ENCODE peak calls at places on chromosome 9, in six cellular contexts. Q, E, I, D, T and R are unnamed samples.
A peak's percentile ranks its signal among the peaks of the same experiment; 100 is the strongest.

GRCh38 chr9:70389642-70390266 is 24.7 kb downstream of the KLF9 start:
- DNase-seq in Q (no peak), E (no peak), I (no peak), D (peak; percentile 26), T (no peak), R (no peak)

GRCh38 chr9:6564370-6564769 is 81.2 kb downstream of the GLDC start:
- DNase-seq in Q (no peak), E (no peak), I (no peak), D (no peak), T (no peak), R (peak; percentile 31)

GRCh38 chr9:38018230-38018963 is 50.6 kb downstream of the SHB start:
- DNase-seq in Q (no peak), E (no peak), I (peak; percentile 64), D (no peak), T (no peak), R (no peak)

GRCh38 chr9:76136986-76137385 is 246.5 kb downstream of the PCSK5 start:
- DNase-seq in Q (no peak), E (no peak), I (peak; percentile 13), D (no peak), T (no peak), R (no peak)

GRCh38 chr9:93010696-93011095 is 47.8 kb upstream of the SUSD3 start:
- DNase-seq in Q (no peak), E (no peak), I (peak; percentile 31), D (peak; percentile 26), T (no peak), R (no peak)

GRCh38 chr9:93254806-93255519 is 71.0 kb downstream of the WNK2 start:
- DNase-seq in Q (no peak), E (no peak), I (no peak), D (no peak), T (no peak), R (no peak)

GRCh38 chr9:26723486-26723885 is 169.1 kb downstream of the CAAP1 start:
- DNase-seq in Q (no peak), E (peak; percentile 6), I (peak; percentile 20), D (peak; percentile 83), T (no peak), R (no peak)

GRCh38 chr9:121333950-121334773 is 35.9 kb downstream of the STOM start:
- DNase-seq in Q (no peak), E (no peak), I (no peak), D (no peak), T (no peak), R (no peak)

GRCh38 chr9:124695280-124695890 is 75.7 kb downstream of the NR6A1 start:
- DNase-seq in Q (no peak), E (no peak), I (no peak), D (peak; percentile 15), T (no peak), R (no peak)

DNA sequence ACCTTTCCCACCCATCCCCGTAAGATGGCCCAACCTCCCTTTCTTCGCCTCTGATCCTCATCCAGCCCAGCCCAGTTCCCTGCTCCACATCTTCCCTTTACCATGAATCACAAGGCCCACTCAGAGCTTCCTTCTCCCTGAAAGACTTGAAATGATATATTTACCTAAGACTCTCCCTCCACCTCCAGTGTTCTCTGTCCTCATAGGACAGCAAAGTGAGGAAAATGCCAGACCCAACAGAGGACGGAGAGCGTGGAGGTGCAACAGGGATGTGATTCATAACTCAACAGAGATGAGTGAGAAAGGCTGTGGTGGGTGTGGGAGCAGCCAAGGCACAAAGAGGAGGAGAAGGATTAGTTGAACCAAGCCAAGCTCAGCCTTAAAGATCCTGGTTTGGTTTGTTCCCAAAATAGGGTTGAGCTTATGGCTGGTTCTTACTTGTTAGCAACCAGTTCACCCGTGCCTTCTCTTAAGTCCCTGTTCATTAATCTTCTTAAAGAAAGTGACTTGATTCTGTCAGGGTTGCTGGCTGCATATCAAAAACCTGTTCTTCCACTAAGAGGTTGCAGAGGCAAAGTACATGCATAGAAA is 183.2 kb downstream of the ACTL7B start:
- DNase-seq in Q (no peak), E (no peak), I (no peak), D (no peak), T (no peak), R (no peak)
- H3K27me3 ChIP-seq in Q (no peaks in the 10 kb centered on the region), E (no peaks in the 10 kb centered on the region), I (peaks cover 1% of the 10 kb centered on the region), D (no peaks in the 10 kb centered on the region), T (no peaks in the 10 kb centered on the region), R (no peaks in the 10 kb centered on the region)

DNA sequence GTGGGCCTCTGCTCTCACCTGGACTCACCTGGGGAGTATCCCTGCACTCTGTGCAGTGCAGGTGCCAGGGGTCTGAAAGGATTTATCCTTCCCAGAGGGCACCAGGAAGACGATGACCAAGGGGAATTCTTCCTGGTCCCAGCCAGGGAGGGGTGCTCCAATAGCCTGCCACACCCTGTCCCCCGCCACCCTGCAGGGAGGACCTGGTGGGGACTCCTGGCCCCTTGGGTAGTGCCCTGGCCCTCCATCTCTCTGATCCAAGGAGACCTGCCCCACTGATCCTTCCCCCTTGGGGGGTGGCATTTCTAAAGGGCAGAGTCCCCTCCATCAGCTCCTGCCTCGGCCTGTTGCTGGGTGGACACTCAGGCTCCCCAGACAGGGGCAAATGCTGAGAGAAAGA is 70.7 kb downstream of the NTNG2 start:
- DNase-seq in Q (no peak), E (no peak), I (no peak), D (no peak), T (no peak), R (no peak)
- H3K27me3 ChIP-seq in Q (peaks cover 9% of the 10 kb centered on the region), E (no peaks in the 10 kb centered on the region), I (peaks cover 5% of the 10 kb centered on the region), D (peaks cover 11% of the 10 kb centered on the region), T (no peaks in the 10 kb centered on the region), R (no peaks in the 10 kb centered on the region)

GRCh38 chr9:134647359-134648115 is 5.9 kb downstream of the COL5A1 start:
- DNase-seq in Q (no peak), E (no peak), I (no peak), D (no peak), T (no peak), R (no peak)

GRCh38 chr9:134643306-134643705 is 1.7 kb downstream of the COL5A1 start:
- DNase-seq in Q (no peak), E (no peak), I (no peak), D (peak; percentile 42), T (no peak), R (no peak)

GRCh38 chr9:134644715-134645606 is 3.4 kb downstream of the COL5A1 start:
- DNase-seq in Q (peak; percentile 47), E (peak; percentile 69), I (no peak), D (peak; percentile 48), T (no peak), R (peak; percentile 93)

GRCh38 chr9:134648701-134649525 is 7.3 kb downstream of the COL5A1 start:
- DNase-seq in Q (no peak), E (no peak), I (no peak), D (no peak), T (no peak), R (no peak)

GRCh38 chr9:134645607-134646365 is 4.2 kb downstream of the COL5A1 start:
- DNase-seq in Q (no peak), E (no peak), I (no peak), D (no peak), T (no peak), R (no peak)
- H3K27me3 ChIP-seq in Q (peaks cover 29% of the 10 kb centered on the region), E (peaks cover 6% of the 10 kb centered on the region), I (peaks cover 11% of the 10 kb centered on the region), D (peaks cover 23% of the 10 kb centered on the region), T (peaks cover 12% of the 10 kb centered on the region), R (no peaks in the 10 kb centered on the region)

GRCh38 chr9:134048582-134048968 is 19.3 kb downstream of the BRD3 start:
- DNase-seq in Q (no peak), E (no peak), I (no peak), D (no peak), T (no peak), R (no peak)

GRCh38 chr9:134049772-134050588 is 17.8 kb downstream of the BRD3 start:
- DNase-seq in Q (no peak), E (no peak), I (no peak), D (no peak), T (no peak), R (no peak)

GRCh38 chr9:134046894-134047681 is 20.7 kb downstream of the BRD3 start:
- DNase-seq in Q (peak; percentile 64), E (no peak), I (no peak), D (no peak), T (no peak), R (no peak)

GRCh38 chr9:134049236-134049635 is 18.6 kb downstream of the BRD3 start:
- DNase-seq in Q (peak; percentile 84), E (peak; percentile 73), I (no peak), D (no peak), T (no peak), R (no peak)

DNA sequence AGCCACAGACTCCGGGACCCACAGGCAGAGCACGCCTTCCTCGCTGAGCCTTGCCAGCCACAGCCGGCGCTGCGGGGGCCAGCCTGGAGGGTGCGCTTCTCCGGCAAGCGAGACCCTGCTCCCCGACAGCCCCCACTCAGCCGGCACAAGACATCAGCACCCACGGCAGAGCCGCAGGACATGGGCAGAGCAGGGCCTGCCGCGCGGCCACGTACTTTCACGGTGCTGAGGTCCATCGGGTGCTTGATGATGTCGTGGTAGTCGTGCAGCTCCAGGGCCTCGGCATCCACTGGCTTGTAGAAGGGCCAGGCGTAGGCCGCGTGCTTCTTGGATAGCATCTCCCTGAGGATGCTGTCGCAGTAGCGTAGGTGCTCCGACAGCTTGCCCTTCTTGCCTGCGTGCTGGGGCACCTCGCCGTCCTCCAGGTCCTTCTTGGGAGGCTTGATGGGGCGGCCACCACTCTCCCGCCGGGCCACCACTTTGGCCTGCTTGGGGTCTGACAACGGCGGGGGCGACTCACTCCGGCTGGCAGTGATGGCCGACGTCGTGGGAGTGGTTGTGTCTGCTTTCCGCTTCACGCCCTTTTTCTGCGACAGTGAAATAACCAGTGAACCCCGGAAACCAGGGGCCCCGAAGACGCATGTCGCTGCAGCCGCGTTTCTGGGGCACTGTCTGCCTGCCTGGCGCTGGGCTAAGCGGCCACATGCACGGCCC is 19.8 kb downstream of the BRD3 start:
- DNase-seq in Q (no peak), E (no peak), I (no peak), D (no peak), T (no peak), R (no peak)
- H3K27me3 ChIP-seq in Q (no peaks in the 10 kb centered on the region), E (no peaks in the 10 kb centered on the region), I (no peaks in the 10 kb centered on the region), D (no peaks in the 10 kb centered on the region), T (no peaks in the 10 kb centered on the region), R (no peaks in the 10 kb centered on the region)

DNA sequence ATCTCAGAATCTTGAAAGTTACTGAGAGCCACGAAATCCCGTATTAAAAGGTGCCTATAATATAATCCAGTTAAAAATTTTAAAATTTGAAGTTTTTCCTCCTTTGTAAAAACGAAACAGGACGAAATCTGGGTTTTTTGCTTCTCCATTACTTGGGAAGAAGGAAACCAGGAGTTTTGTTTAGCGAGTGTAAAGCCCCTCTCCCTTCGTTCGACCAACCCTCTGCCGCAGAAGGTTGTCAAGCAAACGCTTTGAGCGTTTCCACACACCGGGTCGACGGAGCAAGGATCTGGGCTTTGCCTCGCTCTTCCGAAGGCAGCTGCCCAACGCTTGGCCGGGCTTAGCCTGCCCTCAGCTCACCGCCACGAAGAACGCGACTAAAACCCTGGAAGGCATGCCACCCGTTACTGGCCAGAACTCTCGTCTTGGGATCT is 1.6 kb upstream of the FOXE1 start:
- DNase-seq in Q (no peak), E (no peak), I (no peak), D (peak; percentile 52), T (no peak), R (no peak)
- H3K27me3 ChIP-seq in Q (peaks cover 94% of the 10 kb centered on the region), E (peaks cover 100% of the 10 kb centered on the region), I (peaks cover 8% of the 10 kb centered on the region), D (peaks cover 100% of the 10 kb centered on the region), T (peaks cover 88% of the 10 kb centered on the region), R (peaks cover 100% of the 10 kb centered on the region)